ENCODE peak calls at places on chromosome 17, in seven cellular contexts. A is LoVo, C is foreskin fibroblast, R is NCI-H1092, T is iris pigment epithelial cell, U is left ventricle myocardium inferior, M is cardiac fibroblast. B is an unnamed sample.

GRCh38 chr17:40561871-40562611 is 3.2 kb downstream of the CCR7 start:
- DNase-seq in T (no peak), C (no peak), M (no peak), A (no peak), U (no peak), R (no peak), B (peak; percentile 77)

GRCh38 chr17:5413682-5414081 is 5.8 kb downstream of the NUP88 start:
- DNase-seq in T (peak; percentile 90), C (peak; percentile 74), A (peak; percentile 89), M (peak; percentile 77), U (no peak), R (no peak), B (no peak)

GRCh38 chr17:63845509-63845908 is 3.0 kb upstream of the SMARCD2 start:
- DNase-seq in C (no peak), R (no peak), U (no peak), M (no peak), A (no peak), T (no peak), B (no peak)

GRCh38 chr17:21816592-21817567 is 124.6 kb downstream of the KCNJ18 start:
- DNase-seq in R (no peak), M (no peak), A (no peak), T (no peak), C (no peak), U (no peak), B (no peak)

GRCh38 chr17:78381601-78382168 is 3.2 kb downstream of the PGS1 start:
- DNase-seq in C (no peak), U (no peak), M (no peak), T (no peak), R (no peak), A (no peak), B (no peak)

GRCh38 chr17:48492401-48493298 is 38.2 kb downstream of the HOXB1 start:
- DNase-seq in M (peak; percentile 68), C (peak; percentile 66), U (peak; percentile 64), R (peak; percentile 74), T (peak; percentile 67), A (peak; percentile 74), B (peak; percentile 76)

GRCh38 chr17:38658741-38659345 is 15.9 kb downstream of the EPOP start:
- DNase-seq in M (no peak), A (no peak), C (no peak), R (peak; percentile 40), U (peak; percentile 27), T (no peak), B (no peak)

GRCh38 chr17:28189667-28190066 is 129.3 kb upstream of the TMEM97 start:
- DNase-seq in C (no peak), A (no peak), T (no peak), U (no peak), R (no peak), M (peak; percentile 5), B (no peak)

GRCh38 chr17:66885417-66885816 is 50.5 kb downstream of the CACNG5 start:
- DNase-seq in A (no peak), C (no peak), T (no peak), M (no peak), U (no peak), R (peak; percentile 56), B (no peak)

GRCh38 chr17:14297161-14297851 is 3.6 kb upstream of the HS3ST3B1 start:
- DNase-seq in U (peak; percentile 21), T (peak; percentile 66), C (peak; percentile 77), A (no peak), R (no peak), M (peak; percentile 79), B (peak; percentile 67)

GRCh38 chr17:80316431-80316830 is 55.8 kb downstream of the RNF213 start:
- DNase-seq in T (no peak), R (no peak), U (no peak), A (no peak), C (no peak), M (no peak), B (no peak)

GRCh38 chr17:45224671-45225050 is 3.0 kb downstream of the FMNL1 start:
- DNase-seq in U (no peak), A (no peak), R (no peak), C (no peak), T (no peak), M (no peak), B (no peak)

GRCh38 chr17:59470624-59471297 is 94.6 kb upstream of the DHX40 start:
- DNase-seq in T (no peak), R (no peak), A (no peak), C (no peak), U (no peak), M (no peak), B (no peak)

GRCh38 chr17:4721203-4722135 is 9.8 kb upstream of the MED11 start:
- DNase-seq in M (peak; percentile 46), C (no peak), R (no peak), U (peak; percentile 45), T (peak; percentile 59), A (peak; percentile 86), B (no peak)

GRCh38 chr17:48456584-48456983 is 26.6 kb upstream of the SKAP1 start:
- DNase-seq in R (no peak), U (no peak), T (no peak), A (peak; percentile 58), M (no peak), C (no peak), B (no peak)

B was measured in B cell.